ENCODE peak calls at places on chromosomes 16 and 17, in eight cellular contexts. C is astrocyte of the spinal cord; V is RWPE1; U is activated T-helper 1 cell treated with anti-CD3 and anti-CD28 coated beads, Interleukin-12 subunit alpha, Interleukin-12 subunit beta, Interleukin-2, Interleukin-4 antibody, amounts not matched to agents 30 ng/mL and 10 ng/mL and 1 ng/mL, durations not matched to agents 14 hours and 24 hours and 36 hours; M is germinal center; E is iris pigment epithelial cell; S is Caco-2; L is psoas muscle. B is an unnamed sample.

GRCh38 chr17:77449908-77450741 is 309.4 kb downstream of the SEC14L1 start:
- DNase-seq in C (peak; percentile 71), V (peak; percentile 64), U (no peak), M (no peak), E (peak; percentile 63), S (peak; percentile 76), L (peak; percentile 73), B (no peak)

GRCh38 chr16:89031715-89032659 is 55.0 kb upstream of the CBFA2T3 start:
- DNase-seq in C (no peak), V (no peak), U (peak; percentile 76), M (peak; percentile 72), E (no peak), S (no peak), L (peak; percentile 12), B (peak; percentile 97)

GRCh38 chr17:55228683-55229192 is 36.0 kb upstream of the HLF start:
- DNase-seq in C (no peak), V (no peak), U (no peak), M (no peak), E (no peak), S (no peak), L (no peak), B (no peak)

GRCh38 chr17:67491009-67491677 is 114.1 kb downstream of the PITPNC1 start:
- DNase-seq in C (peak; percentile 99), V (peak; percentile 60), U (no peak), M (no peak), E (peak; percentile 99), S (no peak), L (peak; percentile 91), B (no peak)

GRCh38 chr17:29567362-29568330 is 809 bp upstream of the ABHD15 start:
- DNase-seq in C (peak; percentile 44), V (peak; percentile 51), U (peak; percentile 74), M (peak; percentile 87), E (peak; percentile 43), S (peak; percentile 86), L (peak; percentile 66), B (no peak)

GRCh38 chr16:66902648-66903543 is 15.8 kb downstream of the CDH16 start:
- DNase-seq in C (no peak), V (no peak), U (no peak), M (no peak), E (no peak), S (no peak), L (no peak), B (no peak)

GRCh38 chr16:66562409-66562808 is 3.8 kb upstream of the CMTM1 start:
- DNase-seq in C (no peak), V (no peak), U (no peak), M (no peak), E (no peak), S (no peak), L (no peak), B (no peak)

GRCh38 chr17:48016112-48016511 is 21.5 kb downstream of the COPZ2 start:
- DNase-seq in C (no peak), V (no peak), U (no peak), M (no peak), E (peak; percentile 47), S (no peak), L (no peak), B (no peak)

GRCh38 chr17:45319239-45319703 is 2.5 kb upstream of the MAP3K14 start:
- DNase-seq in C (peak; percentile 76), V (peak; percentile 65), U (no peak), M (no peak), E (peak; percentile 75), S (no peak), L (no peak), B (no peak)

GRCh38 chr17:49572806-49573420 is 2.8 kb upstream of the NXPH3 start:
- DNase-seq in C (no peak), V (no peak), U (no peak), M (no peak), E (no peak), S (no peak), L (no peak), B (no peak)

GRCh38 chr17:37519241-37519985 is 29.7 kb downstream of the DUSP14 start:
- DNase-seq in C (peak; percentile 49), V (no peak), U (no peak), M (no peak), E (peak; percentile 65), S (no peak), L (no peak), B (peak; percentile 22)

GRCh38 chr16:68368602-68368944 is 57.8 kb downstream of the PRMT7 start:
- DNase-seq in C (no peak), V (no peak), U (no peak), M (peak; percentile 23), E (no peak), S (no peak), L (no peak), B (no peak)

GRCh38 chr16:74297296-74297665 is 667 bp downstream of the PSMD7 start:
- DNase-seq in C (peak; percentile 12), V (peak; percentile 36), U (peak; percentile 25), M (peak; percentile 31), E (peak; percentile 43), S (peak; percentile 49), L (peak; percentile 19), B (no peak)

GRCh38 chr17:33832295-33832694 is 422.8 kb upstream of the CCL2 start:
- DNase-seq in C (no peak), V (no peak), U (no peak), M (no peak), E (no peak), S (peak; percentile 21), L (no peak), B (no peak)

GRCh38 chr17:41777579-41778188 is 8.8 kb downstream of the JUP start:
- DNase-seq in C (peak; percentile 98), V (peak; percentile 58), U (no peak), M (no peak), E (peak; percentile 94), S (no peak), L (peak; percentile 68), B (no peak)

GRCh38 chr16:80231118-80231515 is 309.7 kb upstream of the DYNLRB2 start:
- DNase-seq in C (peak; percentile 16), V (no peak), U (no peak), M (no peak), E (no peak), S (no peak), L (no peak), B (no peak)

GRCh38 chr17:40313660-40314556 is 4.9 kb downstream of the RARA start:
- DNase-seq in C (no peak), V (no peak), U (no peak), M (no peak), E (no peak), S (no peak), L (no peak), B (no peak)

GRCh38 chr16:72946474-72947194 is 101.3 kb downstream of the ZFHX3 start:
- DNase-seq in C (no peak), V (no peak), U (no peak), M (no peak), E (no peak), S (no peak), L (no peak), B (no peak)

GRCh38 chr16:68377667-68378420 is 67.0 kb downstream of the PRMT7 start:
- DNase-seq in C (peak; percentile 17), V (no peak), U (no peak), M (no peak), E (peak; percentile 28), S (no peak), L (no peak), B (no peak)

GRCh38 chr16:51916814-51917213 is 630.1 kb downstream of the TOX3 start:
- DNase-seq in C (no peak), V (no peak), U (no peak), M (no peak), E (no peak), S (no peak), L (no peak), B (no peak)

GRCh38 chr17:36524428-36524876 is 10.2 kb downstream of the MYO19 start:
- DNase-seq in C (no peak), V (peak; percentile 34), U (no peak), M (no peak), E (no peak), S (no peak), L (no peak), B (peak; percentile 10)

GRCh38 chr17:40809721-40810421 is 10.1 kb upstream of the KRT28 start:
- DNase-seq in C (no peak), V (no peak), U (no peak), M (no peak), E (no peak), S (no peak), L (no peak), B (no peak)

GRCh38 chr16:72835041-72835440 is 212.9 kb downstream of the ZFHX3 start:
- DNase-seq in C (no peak), V (no peak), U (no peak), M (no peak), E (no peak), S (no peak), L (no peak), B (no peak)

GRCh38 chr16:28951410-28951943 is 740 bp downstream of the NFATC2IP start:
- DNase-seq in C (no peak), V (peak; percentile 46), U (no peak), M (no peak), E (no peak), S (no peak), L (no peak), B (no peak)

GRCh38 chr17:44546711-44547606 is 10.3 kb upstream of the FZD2 start:
- DNase-seq in C (peak; percentile 69), V (peak; percentile 76), U (no peak), M (no peak), E (peak; percentile 74), S (no peak), L (no peak), B (no peak)

GRCh38 chr17:41785876-41786226 is 660 bp downstream of the JUP start:
- DNase-seq in C (no peak), V (peak; percentile 79), U (no peak), M (no peak), E (no peak), S (peak; percentile 94), L (no peak), B (no peak)

GRCh38 chr17:83194761-83195329 is 115.4 kb downstream of the METRNL start:
- DNase-seq in C (peak; percentile 66), V (no peak), U (no peak), M (no peak), E (no peak), S (no peak), L (peak; percentile 29), B (no peak)

GRCh38 chr17:74018116-74018515 is 185.4 kb upstream of the RPL38 start:
- DNase-seq in C (no peak), V (no peak), U (no peak), M (no peak), E (no peak), S (no peak), L (no peak), B (no peak)

GRCh38 chr17:65785109-65785508 is 223.7 kb upstream of the AXIN2 start:
- DNase-seq in C (peak; percentile 96), V (peak; percentile 15), U (no peak), M (no peak), E (peak; percentile 96), S (peak; percentile 8), L (no peak), B (no peak)

GRCh38 chr17:49334744-49335512 is 27.1 kb downstream of the ZNF652 start:
- DNase-seq in C (no peak), V (no peak), U (no peak), M (no peak), E (no peak), S (no peak), L (no peak), B (no peak)

GRCh38 chr17:19720631-19721426 is 4.4 kb upstream of the SLC47A2 start:
- DNase-seq in C (no peak), V (no peak), U (no peak), M (no peak), E (no peak), S (no peak), L (no peak), B (no peak)

GRCh38 chr16:24971718-24972117 is 43.5 kb downstream of the ARHGAP17 start:
- DNase-seq in C (no peak), V (no peak), U (no peak), M (no peak), E (no peak), S (no peak), L (no peak), B (no peak)

GRCh38 chr17:21278304-21279197 is 6.0 kb upstream of the MAP2K3 start:
- DNase-seq in C (no peak), V (no peak), U (peak; percentile 51), M (no peak), E (no peak), S (no peak), L (peak; percentile 60), B (peak; percentile 95)

GRCh38 chr16:88703486-88704309 is 2.5 kb downstream of the RNF166 start:
- DNase-seq in C (no peak), V (no peak), U (peak; percentile 59), M (peak; percentile 47), E (no peak), S (no peak), L (no peak), B (peak; percentile 88)